ENCODE peak calls at places on chromosomes 5 and 9, in seven cellular contexts. S is Caco-2; N is CD4-positive, alpha-beta T cell; F is cardiac muscle cell; U is A549; V is NCI-H82; Q is stimulated activated CD8-positive, alpha-beta memory T cell treated with anti-CD3 and anti-CD28 coated beads, Interleukin-7, amount 100 ng/mL, for 1 hour. T is an unnamed sample.

GRCh38 chr5:89707891-89708290 is 701.7 kb downstream of the CETN3 start:
- DNase-seq in S (no peak), N (no peak), F (no peak), U (no peak), V (no peak), Q (no peak), T (no peak)

GRCh38 chr9:105064248-105065118 is 136.5 kb upstream of the ABCA1 start:
- DNase-seq in S (peak; percentile 92), N (no peak), F (peak; percentile 96), U (peak; percentile 89), V (peak; percentile 97), Q (no peak), T (peak; percentile 99)

GRCh38 chr9:109251080-109251775 is 69.6 kb downstream of the EPB41L4B start:
- DNase-seq in S (no peak), N (no peak), F (peak; percentile 61), U (peak; percentile 72), V (no peak), Q (no peak), T (peak; percentile 99)

GRCh38 chr9:111237447-111237846 is 92.6 kb downstream of the OR2K2 start:
- DNase-seq in S (no peak), N (no peak), F (no peak), U (no peak), V (no peak), Q (no peak), T (no peak)

GRCh38 chr9:90141723-90142122 is 500.9 kb downstream of the DIRAS2 start:
- DNase-seq in S (no peak), N (no peak), F (peak; percentile 40), U (no peak), V (peak; percentile 34), Q (no peak), T (peak; percentile 83)

GRCh38 chr5:946720-947625 is 54.3 kb downstream of the TRIP13 start:
- DNase-seq in S (no peak), N (no peak), F (no peak), U (no peak), V (no peak), Q (no peak), T (no peak)

GRCh38 chr5:124343451-124343867 is 403.0 kb downstream of the ZNF608 start:
- DNase-seq in S (no peak), N (no peak), F (peak; percentile 91), U (no peak), V (no peak), Q (no peak), T (no peak)

GRCh38 chr5:121218086-121218485 is 633.6 kb upstream of the FTMT start:
- DNase-seq in S (no peak), N (no peak), F (no peak), U (no peak), V (peak; percentile 95), Q (no peak), T (no peak)

GRCh38 chr5:143636951-143637528 is 174.9 kb upstream of the HMHB1 start:
- DNase-seq in S (no peak), N (no peak), F (peak; percentile 53), U (peak; percentile 23), V (no peak), Q (no peak), T (no peak)

GRCh38 chr5:36060516-36060885 is 6.2 kb downstream of the UGT3A2 start:
- DNase-seq in S (no peak), N (no peak), F (no peak), U (peak; percentile 13), V (peak; percentile 20), Q (no peak), T (no peak)

GRCh38 chr9:38079410-38080105 is 10.5 kb upstream of the SHB start:
- DNase-seq in S (no peak), N (no peak), F (peak; percentile 61), U (no peak), V (peak; percentile 99), Q (no peak), T (no peak)

GRCh38 chr9:127089639-127090081 is 32.8 kb downstream of the ANGPTL2 start:
- DNase-seq in S (no peak), N (no peak), F (no peak), U (no peak), V (no peak), Q (no peak), T (no peak)

GRCh38 chr5:175383350-175383749 is 60.6 kb downstream of the DRD1 start:
- DNase-seq in S (no peak), N (no peak), F (no peak), U (no peak), V (no peak), Q (no peak), T (peak; percentile 24)

GRCh38 chr9:127979333-127980055 is 1.3 kb downstream of the EEIG1 start:
- DNase-seq in S (no peak), N (no peak), F (peak; percentile 40), U (no peak), V (peak; percentile 44), Q (no peak), T (peak; percentile 75)

GRCh38 chr5:83405662-83406061 is 65.9 kb upstream of the VCAN start:
- DNase-seq in S (no peak), N (no peak), F (no peak), U (no peak), V (no peak), Q (no peak), T (no peak)

GRCh38 chr5:140295414-140295813 is 7.5 kb downstream of the PFDN1 start:
- DNase-seq in S (no peak), N (peak; percentile 10), F (peak; percentile 95), U (no peak), V (peak; percentile 58), Q (no peak), T (peak; percentile 55)

GRCh38 chr5:179733764-179734126 is 1.1 kb downstream of the MAML1 start:
- DNase-seq in S (no peak), N (no peak), F (no peak), U (no peak), V (no peak), Q (no peak), T (no peak)

GRCh38 chr5:65125681-65126080 is 356.0 kb downstream of the ADAMTS6 start:
- DNase-seq in S (no peak), N (no peak), F (no peak), U (no peak), V (no peak), Q (no peak), T (no peak)

GRCh38 chr5:56561-57290 is 35.2 kb upstream of the PLEKHG4B start:
- DNase-seq in S (no peak), N (no peak), F (peak; percentile 49), U (no peak), V (no peak), Q (no peak), T (no peak)

GRCh38 chr9:97889941-97890557 is 32.3 kb downstream of the TRMO start:
- DNase-seq in S (no peak), N (peak; percentile 57), F (peak; percentile 41), U (peak; percentile 46), V (peak; percentile 43), Q (peak; percentile 41), T (peak; percentile 54)

GRCh38 chr5:139273322-139273571 is 20.3 kb upstream of the MATR3 start:
- DNase-seq in S (no peak), N (no peak), F (no peak), U (peak; percentile 43), V (no peak), Q (no peak), T (peak; percentile 67)

GRCh38 chr9:18067553-18068120 is 406.3 kb upstream of the ADAMTSL1 start:
- DNase-seq in S (no peak), N (no peak), F (no peak), U (no peak), V (peak; percentile 92), Q (no peak), T (no peak)

GRCh38 chr9:38042626-38043359 is 26.2 kb downstream of the SHB start:
- DNase-seq in S (no peak), N (no peak), F (no peak), U (no peak), V (no peak), Q (no peak), T (no peak)

GRCh38 chr9:81885586-81885985 is 42.6 kb upstream of the SPATA31D4 start:
- DNase-seq in S (no peak), N (no peak), F (no peak), U (no peak), V (peak; percentile 5), Q (no peak), T (no peak)

GRCh38 chr5:1768283-1769000 is 31.2 kb downstream of the MRPL36 start:
- DNase-seq in S (no peak), N (no peak), F (no peak), U (no peak), V (no peak), Q (no peak), T (no peak)

GRCh38 chr9:6106576-6107339 is 91.3 kb upstream of the RANBP6 start:
- DNase-seq in S (no peak), N (no peak), F (peak; percentile 69), U (peak; percentile 55), V (peak; percentile 38), Q (no peak), T (peak; percentile 20)

GRCh38 chr5:65394078-65394477 is 87.6 kb downstream of the ADAMTS6 start:
- DNase-seq in S (no peak), N (no peak), F (peak; percentile 97), U (no peak), V (no peak), Q (no peak), T (peak; percentile 28)

GRCh38 chr5:119743927-119744326 is 114.6 kb downstream of the FAM170A start:
- DNase-seq in S (no peak), N (no peak), F (peak; percentile 44), U (peak; percentile 6), V (peak; percentile 75), Q (no peak), T (peak; percentile 61)

GRCh38 chr5:1431896-1432295 is 13.3 kb downstream of the SLC6A3 start:
- DNase-seq in S (no peak), N (no peak), F (no peak), U (no peak), V (no peak), Q (no peak), T (no peak)

GRCh38 chr9:99807276-99807852 is 14.3 kb upstream of the NR4A3 start:
- DNase-seq in S (peak; percentile 55), N (peak; percentile 54), F (peak; percentile 70), U (peak; percentile 69), V (peak; percentile 82), Q (peak; percentile 56), T (peak; percentile 70)

GRCh38 chr9:114377046-114377445 is 10.7 kb downstream of the AKNA start:
- DNase-seq in S (no peak), N (no peak), F (no peak), U (no peak), V (no peak), Q (no peak), T (no peak)

GRCh38 chr9:109459423-109459822 is 38.7 kb downstream of the PTPN3 start:
- DNase-seq in S (no peak), N (no peak), F (no peak), U (no peak), V (no peak), Q (no peak), T (no peak)

T was measured in NCI-H69.